ENCODE peak calls at places on chromosomes 13 and 19, in five cellular contexts. E is upper lobe of left lung, W is heart right ventricle, T is neural progenitor cell, L is left ventricle myocardium inferior. F is an unnamed sample. For H3K36me3, the result is how much of the 10 kb centered on the place peaks cover.

GRCh38 chr13:112131081-112131739 is 64.3 kb downstream of the SOX1 start:
- DNase-seq in E (no peak), T (no peak), W (no peak), L (no peak), F (no peak)

GRCh38 chr19:36686365-36687213 is 823 bp upstream of the ZNF567 start:
- DNase-seq in E (no peak), W (peak), T (peak), L (no peak), F (no peak)

GRCh38 chr13:30355405-30355741 is 48.0 kb upstream of the KATNAL1 start:
- DNase-seq in W (peak), E (peak), T (peak), L (no peak), F (no peak)

GRCh38 chr19:35037716-35038622 is 3.6 kb upstream of the HPN start:
- DNase-seq in T (no peak), L (no peak), E (no peak), W (no peak), F (no peak)

GRCh38 chr13:92941167-92941566 is 285.4 kb upstream of the GPC6 start:
- DNase-seq in W (no peak), E (no peak), T (no peak), L (no peak), F (no peak)

GRCh38 chr19:2774083-2774679 is 8.9 kb downstream of the SGTA start:
- DNase-seq in W (peak), T (no peak), E (no peak), L (peak), F (no peak)

GRCh38 chr19:56273563-56274117 is 1.1 kb downstream of the EDDM13 start:
- DNase-seq in L (no peak), T (no peak), W (no peak), E (no peak), F (no peak)

GRCh38 chr13:112067871-112068305 is 939 bp downstream of the SOX1 start:
- DNase-seq in L (no peak), W (no peak), T (peak), E (peak), F (no peak)

GRCh38 chr13:99064624-99065249 is 86.9 kb upstream of the DOCK9 start:
- DNase-seq in E (no peak), T (no peak), L (no peak), W (no peak), F (no peak)

GRCh38 chr19:58059003-58059671 is at the start of gene ZNF135:
- DNase-seq in E (peak), T (peak), W (peak), L (peak), F (no peak)

GRCh38 chr19:15234525-15235130 is 2.4 kb upstream of the EPHX3 start:
- DNase-seq in L (no peak), E (no peak), T (no peak), W (no peak), F (no peak)

GRCh38 chr19:42323852-42324654 is 1.4 kb upstream of the MEGF8 start:
- DNase-seq in L (no peak), T (peak), E (peak), W (no peak), F (no peak)

GRCh38 chr19:35404879-35405622 is 34.2 kb downstream of the GPR42 start:
- DNase-seq in E (no peak), L (no peak), T (peak), W (no peak), F (peak)

GRCh38 chr13:35965226-35965927 is 165.8 kb downstream of the DCLK1 start:
- DNase-seq in W (no peak), L (no peak), T (no peak), E (no peak), F (no peak)

GRCh38 chr19:14497347-14497921 is 1.5 kb upstream of the GIPC1 start:
- DNase-seq in L (no peak), T (no peak), W (peak), E (peak), F (no peak)

GRCh38 chr13:83691966-83692365 is 190.3 kb downstream of the SLITRK1 start:
- DNase-seq in L (no peak), T (no peak), W (no peak), E (no peak), F (no peak)

GRCh38 chr19:19067276-19068072 is 3.7 kb downstream of the SLC25A42 start:
- DNase-seq in T (no peak), E (no peak), W (no peak), L (no peak), F (no peak)

GRCh38 chr13:46389985-46390384 is 2.9 kb upstream of the RUBCNL start:
- DNase-seq in E (no peak), L (peak), T (peak), W (no peak), F (no peak)

GRCh38 chr19:33797821-33798633 is 1.4 kb downstream of the KCTD15 start:
- DNase-seq in T (peak), L (peak), E (peak), W (peak), F (no peak)

GRCh38 chr19:32174386-32175113 is 170.9 kb upstream of the ZNF507 start:
- DNase-seq in E (no peak), T (no peak), W (no peak), L (no peak), F (no peak)

GRCh38 chr19:2613507-2614295 is 88.8 kb downstream of the GNG7 start:
- DNase-seq in T (peak), W (peak), E (peak), L (peak), F (no peak)

GRCh38 chr13:50299546-50300249 is 284.5 kb downstream of the KCNRG start:
- DNase-seq in L (no peak), T (no peak), E (no peak), W (no peak), F (no peak)

GRCh38 chr19:533485-534058 is 2.0 kb downstream of the CDC34 start:
- DNase-seq in E (peak), T (no peak), L (no peak), W (no peak), F (no peak)

GRCh38 chr19:13622727-13623126 is 116.4 kb upstream of the CACNA1A start:
- DNase-seq in T (peak), L (no peak), W (no peak), E (no peak), F (peak)

DNA sequence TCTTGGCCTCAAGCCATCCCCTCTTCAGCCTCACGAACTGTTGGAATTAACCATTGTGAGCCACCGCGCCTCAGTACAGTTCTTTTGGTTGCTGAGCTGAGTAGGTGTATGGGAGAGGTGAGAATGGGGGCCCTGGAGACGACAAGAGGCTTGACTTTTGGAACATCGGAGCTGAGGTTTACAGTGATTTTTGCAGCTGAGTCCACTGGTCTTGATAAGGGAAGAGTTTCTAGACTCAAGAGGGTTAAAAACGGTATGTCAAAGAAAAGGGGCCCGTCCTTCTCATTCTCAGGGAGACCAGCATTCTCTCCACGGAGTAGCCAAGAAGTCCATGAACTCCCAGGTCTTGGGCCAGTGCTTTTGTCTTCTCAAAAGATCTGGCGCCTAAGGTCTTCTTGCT is 6.5 kb upstream of the QTRT1 start:
- DNase-seq in L (no peak), T (no peak), W (no peak), E (no peak), F (no peak)
- H3K36me3 ChIP-seq in L (under half), T (under half), W (under half), E (under half), F (under half)

GRCh38 chr13:20356437-20356836 is 124.3 kb upstream of the GJB6 start:
- DNase-seq in W (no peak), E (no peak), L (no peak), T (no peak), F (no peak)
- TF ChIP-seq CTCF in W (no peak), E (no peak), L (no peak), T (no peak), F (no peak)

DNA sequence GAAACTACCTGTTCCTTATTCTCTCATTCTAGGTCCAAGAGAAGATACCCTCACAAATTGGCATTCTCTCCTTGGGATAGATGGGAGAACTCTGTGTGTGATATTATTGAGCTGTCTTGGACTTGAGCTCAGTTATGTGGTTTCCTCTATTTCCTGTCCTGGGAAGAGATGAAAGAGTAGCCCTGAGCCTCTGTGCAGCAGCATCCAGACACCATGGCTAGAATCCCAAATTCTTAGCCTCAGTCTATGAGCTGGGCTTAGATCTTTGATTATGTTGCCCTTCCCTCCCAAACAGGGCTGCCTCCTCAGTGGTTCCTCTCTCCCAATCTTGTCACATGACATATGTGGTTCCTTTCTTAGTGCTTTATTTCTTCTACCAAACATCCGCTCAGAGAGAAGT is 290.7 kb downstream of the SPRY2 start:
- DNase-seq in L (no peak), E (no peak), T (no peak), W (no peak), F (no peak)
- H3K27ac ChIP-seq in L (no peak), E (no peak), T (no peak), W (no peak), F (no peak)

GRCh38 chr19:7074705-7075282 is 5.3 kb downstream of the ZNF557 start:
- DNase-seq in E (peak), L (no peak), T (no peak), W (no peak), F (no peak)

GRCh38 chr19:7069904-7070226 is 362 bp downstream of the ZNF557 start:
- DNase-seq in W (no peak), E (no peak), T (no peak), L (no peak), F (no peak)

GRCh38 chr19:7076151-7076550 is 6.6 kb downstream of the ZNF557 start:
- DNase-seq in T (no peak), L (no peak), W (no peak), E (no peak), F (no peak)

GRCh38 chr19:7069042-7069903 is at the start of gene ZNF557:
- DNase-seq in E (peak), T (peak), W (peak), L (peak), F (peak)

GRCh38 chr19:7072541-7072940 is 3.0 kb downstream of the ZNF557 start:
- DNase-seq in W (no peak), E (no peak), T (no peak), L (no peak), F (no peak)
- H3K36me3 ChIP-seq in W (half or more), E (under half), T (under half), L (half or more), F (under half)

GRCh38 chr13:89925107-89925506 is 1422.4 kb upstream of the MIR17HG start:
- DNase-seq in W (no peak), L (no peak), E (no peak), T (peak), F (no peak)
- TF ChIP-seq CTCF in W (peak), L (peak), E (no peak), T (peak), F (peak)